ENCODE peak calls at places on chromosomes 5 and 9, in seven cellular contexts. B, S, U, C, N, X and A are unnamed samples.
A peak's percentile ranks its signal among the peaks of the same experiment; 100 is the strongest.

GRCh38 chr5:39437469-39437868 is 12.7 kb upstream of the DAB2 start:
- DNase-seq in B (peak; percentile 77), S (no peak), U (no peak), C (no peak), N (peak; percentile 55), X (no peak), A (peak; percentile 74)

GRCh38 chr5:133421394-133421793 is 190.9 kb downstream of the FSTL4 start:
- DNase-seq in B (peak; percentile 50), S (peak; percentile 92), U (no peak), C (peak; percentile 85), N (peak; percentile 60), X (no peak), A (no peak)

GRCh38 chr9:79280691-79281090 is 291.1 kb upstream of the TLE4 start:
- DNase-seq in B (no peak), S (no peak), U (no peak), C (no peak), N (no peak), X (no peak), A (no peak)

GRCh38 chr9:129697111-129697955 is 31.9 kb downstream of the PRRX2 start:
- DNase-seq in B (peak; percentile 87), S (peak; percentile 75), U (peak; percentile 29), C (peak; percentile 80), N (peak; percentile 41), X (peak; percentile 57), A (peak; percentile 43)

GRCh38 chr9:73348485-73348884 is 196.8 kb downstream of the ANXA1 start:
- DNase-seq in B (peak; percentile 8), S (peak; percentile 43), U (no peak), C (no peak), N (peak; percentile 48), X (peak; percentile 16), A (no peak)

GRCh38 chr5:96761618-96762017 is 46.1 kb downstream of the ERAP1 start:
- DNase-seq in B (no peak), S (no peak), U (no peak), C (no peak), N (peak; percentile 22), X (no peak), A (no peak)

GRCh38 chr5:1884638-1885475 is 2.1 kb upstream of the IRX4 start:
- DNase-seq in B (no peak), S (peak; percentile 70), U (no peak), C (no peak), N (no peak), X (no peak), A (no peak)

GRCh38 chr5:67353500-67353931 is 156.9 kb upstream of the CD180 start:
- DNase-seq in B (no peak), S (no peak), U (no peak), C (no peak), N (peak; percentile 38), X (peak; percentile 21), A (no peak)

GRCh38 chr5:32903613-32904012 is 192.5 kb downstream of the NPR3 start:
- DNase-seq in B (no peak), S (no peak), U (no peak), C (no peak), N (no peak), X (no peak), A (no peak)

GRCh38 chr5:101346447-101346846 is 443.4 kb upstream of the ST8SIA4 start:
- DNase-seq in B (no peak), S (no peak), U (no peak), C (no peak), N (no peak), X (no peak), A (no peak)

GRCh38 chr5:74938250-74938649 is 72.1 kb upstream of the FAM169A start:
- DNase-seq in B (no peak), S (no peak), U (no peak), C (no peak), N (peak; percentile 46), X (peak; percentile 18), A (no peak)

GRCh38 chr9:115891929-115892328 is 261.7 kb upstream of the PAPPA start:
- DNase-seq in B (no peak), S (no peak), U (peak; percentile 36), C (no peak), N (peak; percentile 42), X (peak; percentile 51), A (no peak)

GRCh38 chr9:8660383-8660782 is 860.8 kb upstream of the DMAC1 start:
- DNase-seq in B (peak; percentile 20), S (no peak), U (no peak), C (no peak), N (peak; percentile 71), X (peak; percentile 83), A (peak; percentile 46)

GRCh38 chr5:149215478-149216042 is 56.1 kb upstream of the AFAP1L1 start:
- DNase-seq in B (no peak), S (no peak), U (peak; percentile 24), C (no peak), N (peak; percentile 48), X (peak; percentile 14), A (no peak)

GRCh38 chr5:150400327-150401075 is 12.2 kb downstream of the CD74 start:
- DNase-seq in B (no peak), S (no peak), U (no peak), C (no peak), N (no peak), X (no peak), A (no peak)

GRCh38 chr9:20636883-20637440 is 14.7 kb upstream of the MLLT3 start:
- DNase-seq in B (peak; percentile 40), S (peak; percentile 58), U (no peak), C (no peak), N (peak; percentile 68), X (peak; percentile 37), A (no peak)

GRCh38 chr5:173094012-173094661 is 38.0 kb downstream of the CREBRF start:
- DNase-seq in B (no peak), S (no peak), U (peak; percentile 48), C (no peak), N (peak; percentile 88), X (peak; percentile 82), A (no peak)

GRCh38 chr5:43110606-43111170 is 10.0 kb upstream of the ZNF131 start:
- DNase-seq in B (peak; percentile 62), S (peak; percentile 73), U (no peak), C (peak; percentile 55), N (peak; percentile 22), X (no peak), A (peak; percentile 54)

DNA sequence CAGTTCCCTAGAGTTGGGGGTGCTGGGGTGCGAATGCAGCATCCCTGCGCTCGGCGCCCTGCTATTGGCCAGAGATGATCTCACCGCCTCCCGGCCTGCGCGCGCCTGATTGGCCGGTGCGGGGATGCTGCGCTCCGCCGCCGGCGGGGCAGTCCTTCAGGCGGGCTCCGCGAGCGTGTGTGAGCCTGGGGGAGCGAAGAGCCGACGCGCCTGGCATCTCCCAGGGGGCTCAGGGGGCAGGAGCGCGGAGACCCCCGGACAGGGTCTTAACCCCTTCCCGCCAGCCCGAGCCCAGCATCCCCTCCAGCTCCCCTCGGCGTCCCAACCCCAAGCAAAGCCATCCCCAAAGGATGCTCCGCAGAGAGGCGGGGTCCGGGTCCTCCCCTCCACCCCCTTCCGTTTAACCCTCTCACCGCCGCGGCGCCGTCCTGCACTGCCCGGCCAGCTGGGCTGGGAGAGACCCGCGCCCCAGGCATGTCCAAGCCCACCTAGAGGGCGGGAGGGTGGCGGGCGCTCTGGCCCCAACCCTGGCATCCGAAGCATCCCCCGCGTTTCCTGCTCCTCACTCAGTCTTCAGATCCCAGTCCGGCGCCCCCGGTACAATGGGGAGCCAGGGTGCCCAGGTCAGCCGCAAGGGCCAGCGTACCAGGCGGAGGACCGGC is 19.1 kb upstream of the TOR2A start:
- DNase-seq in B (no peak), S (peak; percentile 89), U (no peak), C (peak; percentile 90), N (no peak), X (no peak), A (no peak)
- H3K4me3 ChIP-seq in B (no peak overlapping the region), S (peak overlapping the region; percentile 96), U (no peak overlapping the region), C (peak overlapping the region; percentile 96), N (no peak overlapping the region), X (no peak overlapping the region), A (no peak overlapping the region)

DNA sequence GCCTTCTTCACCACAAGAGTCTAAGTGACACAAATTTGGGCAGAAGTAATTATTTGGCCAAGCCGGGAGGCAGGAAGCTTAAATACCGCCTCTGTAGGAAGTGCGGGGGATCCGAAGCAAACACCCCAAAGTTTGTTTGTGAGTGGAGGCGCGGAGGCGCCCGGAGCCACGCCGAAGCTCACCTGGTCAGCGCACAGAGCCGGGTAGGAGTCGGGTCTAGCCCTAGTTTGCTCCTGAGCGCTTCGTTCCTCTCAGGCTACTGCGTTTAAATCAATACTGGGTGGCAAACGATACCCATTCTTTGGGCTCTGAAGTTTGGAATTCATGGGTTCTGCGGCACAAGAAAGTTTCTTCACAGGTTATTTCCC is 858 bp downstream of the MCC start:
- DNase-seq in B (peak; percentile 12), S (peak; percentile 43), U (no peak), C (no peak), N (peak; percentile 19), X (peak; percentile 35), A (no peak)
- TF ChIP-seq CTCF in B (no peak), S (no peak), U (no peak), C (no peak), N (no peak), X (no peak), A (no peak)

GRCh38 chr9:18493361-18494015 is 19.5 kb downstream of the ADAMTSL1 start:
- DNase-seq in B (no peak), S (no peak), U (no peak), C (no peak), N (no peak), X (peak; percentile 41), A (no peak)

GRCh38 chr9:18490591-18491370 is 16.8 kb downstream of the ADAMTSL1 start:
- DNase-seq in B (no peak), S (no peak), U (peak; percentile 96), C (no peak), N (peak; percentile 98), X (peak; percentile 99), A (no peak)

GRCh38 chr9:18495065-18495464 is 21.1 kb downstream of the ADAMTSL1 start:
- DNase-seq in B (no peak), S (no peak), U (no peak), C (no peak), N (no peak), X (no peak), A (no peak)

GRCh38 chr9:18489861-18490260 is 15.9 kb downstream of the ADAMTSL1 start:
- DNase-seq in B (no peak), S (no peak), U (no peak), C (no peak), N (peak; percentile 35), X (peak; percentile 74), A (no peak)

DNA sequence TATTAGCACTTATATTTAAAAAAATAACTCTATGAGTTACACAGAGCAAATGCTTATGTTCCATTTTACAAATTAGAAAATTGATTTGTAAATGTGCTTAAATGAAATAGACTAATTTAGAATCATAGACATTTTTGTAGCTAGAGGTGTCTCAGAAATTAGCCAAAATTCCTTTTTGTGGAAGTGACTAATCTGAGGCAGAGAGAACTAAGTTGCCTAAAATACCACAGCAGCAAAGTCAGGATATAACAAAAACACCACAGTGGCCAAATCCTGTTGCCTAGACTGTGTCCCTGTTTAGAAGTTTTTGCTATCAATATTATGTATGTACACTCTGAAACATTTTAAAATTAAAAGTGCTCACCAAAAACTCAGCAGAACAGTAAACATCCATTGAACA is 18.7 kb downstream of the ADAMTSL1 start:
- DNase-seq in B (no peak), S (no peak), U (no peak), C (no peak), N (peak; percentile 50), X (peak; percentile 46), A (no peak)
- H3K4me3 ChIP-seq in B (no peak overlapping the region), S (no peak overlapping the region), U (no peak overlapping the region), C (no peak overlapping the region), N (no peak overlapping the region), X (no peak overlapping the region), A (no peak overlapping the region)

DNA sequence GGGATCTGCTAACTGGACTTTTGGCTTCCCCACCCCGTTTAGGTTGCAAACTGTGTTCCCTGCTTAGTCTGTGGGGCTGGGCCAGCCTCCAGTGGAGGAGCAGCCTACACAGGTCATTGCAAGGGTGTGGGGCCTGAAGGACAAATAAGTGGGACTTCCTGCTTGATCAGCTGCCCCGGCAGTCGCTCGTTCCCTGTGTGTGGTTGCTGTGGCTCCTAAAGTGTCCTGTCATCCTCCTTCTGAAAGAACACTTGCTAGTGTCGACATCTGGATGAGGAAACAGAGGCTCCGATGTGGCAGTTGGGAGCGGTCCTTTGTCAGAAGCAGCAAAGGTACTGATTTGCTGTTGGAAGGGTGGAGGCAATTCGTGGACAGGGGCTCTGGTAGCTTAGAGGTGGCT is 88.9 kb upstream of the TBCA start:
- DNase-seq in B (no peak), S (no peak), U (no peak), C (no peak), N (no peak), X (no peak), A (no peak)
- TF ChIP-seq CTCF in B (no peak), S (no peak), U (no peak), C (no peak), N (no peak), X (no peak), A (no peak)